ENCODE peak calls at places on chromosomes 5 and 9, in seven cellular contexts. U, M, G, E, T, V and L are unnamed samples.

GRCh38 chr5:51652980-51653379 is 269.7 kb downstream of the ISL1 start:
- DNase-seq in V (no peak), T (no peak), G (no peak), M (no peak), E (no peak), U (no peak), L (no peak)

GRCh38 chr9:120692901-120693573 is 21.2 kb downstream of the MEGF9 start:
- DNase-seq in E (no peak), G (no peak), U (no peak), V (no peak), T (no peak), M (no peak), L (no peak)

GRCh38 chr5:54558362-54558761 is 40.8 kb downstream of the SNX18 start:
- DNase-seq in V (no peak), T (no peak), U (no peak), M (no peak), E (no peak), G (no peak), L (no peak)

GRCh38 chr5:136155078-136155477 is 22.4 kb downstream of the SMAD5 start:
- DNase-seq in M (no peak), E (no peak), T (no peak), V (no peak), G (no peak), U (no peak), L (no peak)

GRCh38 chr5:95823241-95823737 is 763 bp upstream of the GLRX start:
- DNase-seq in E (no peak), T (no peak), U (no peak), G (no peak), M (no peak), V (no peak), L (no peak)

GRCh38 chr5:138533973-138534941 is 8.8 kb downstream of the ETF1 start:
- DNase-seq in U (no peak), T (no peak), E (no peak), V (no peak), G (no peak), M (no peak), L (no peak)

GRCh38 chr5:180136661-180137381 is 65.3 kb upstream of the RNF130 start:
- DNase-seq in G (peak), E (peak), U (no peak), V (peak), T (no peak), M (peak), L (no peak)

GRCh38 chr9:99690573-99690972 is 131.1 kb upstream of the NR4A3 start:
- DNase-seq in M (no peak), V (no peak), T (no peak), U (no peak), G (no peak), E (no peak), L (peak)

GRCh38 chr5:93995126-93995621 is 253.8 kb upstream of the POU5F2 start:
- DNase-seq in M (no peak), T (no peak), U (no peak), V (no peak), E (no peak), G (no peak), L (no peak)

GRCh38 chr5:127586811-127587210 is 62.1 kb upstream of the CTXN3 start:
- DNase-seq in U (no peak), V (no peak), G (no peak), T (no peak), E (no peak), M (no peak), L (no peak)

GRCh38 chr5:172370648-172371248 is 83.6 kb downstream of the SH3PXD2B start:
- DNase-seq in M (no peak), U (no peak), T (peak), G (no peak), V (no peak), E (no peak), L (no peak)

GRCh38 chr5:60545526-60545925 is 154.4 kb downstream of the DEPDC1B start:
- DNase-seq in E (no peak), U (no peak), T (no peak), M (no peak), V (no peak), G (no peak), L (no peak)

GRCh38 chr9:19232830-19233194 is 2.3 kb downstream of the DENND4C start:
- DNase-seq in T (no peak), G (no peak), U (no peak), M (no peak), E (no peak), V (no peak), L (no peak)

GRCh38 chr5:131305906-131306305 is 42.1 kb downstream of the CDC42SE2 start:
- DNase-seq in U (no peak), E (no peak), M (no peak), G (no peak), V (no peak), T (no peak), L (no peak)

GRCh38 chr5:150321211-150321610 is 18.5 kb upstream of the ARSI start:
- DNase-seq in E (no peak), M (no peak), G (no peak), U (no peak), V (no peak), T (no peak), L (no peak)

GRCh38 chr5:142426129-142426641 is 101.4 kb upstream of the SPRY4 start:
- DNase-seq in T (no peak), U (no peak), M (no peak), V (peak), E (no peak), G (no peak), L (no peak)

GRCh38 chr9:110744753-110745522 is 76.3 kb downstream of the MUSK start:
- DNase-seq in T (peak), M (no peak), U (peak), G (no peak), E (no peak), V (peak), L (no peak)

GRCh38 chr9:19102181-19102630 is 498 bp downstream of the HAUS6 start:
- DNase-seq in V (peak), E (peak), G (no peak), T (no peak), U (peak), M (peak), L (no peak)

GRCh38 chr9:18451409-18451808 is 22.5 kb upstream of the ADAMTSL1 start:
- DNase-seq in G (no peak), V (no peak), E (no peak), M (no peak), T (no peak), U (no peak), L (no peak)

GRCh38 chr5:145979270-145980223 is 43.2 kb downstream of the SH3RF2 start:
- DNase-seq in M (no peak), V (no peak), U (no peak), T (no peak), E (no peak), G (no peak), L (no peak)
- H3K27ac ChIP-seq in M (no peak), V (no peak), U (no peak), T (no peak), E (no peak), G (no peak), L (no peak)

GRCh38 chr5:107418902-107419301 is 251.8 kb downstream of the EFNA5 start:
- DNase-seq in V (no peak), M (no peak), U (no peak), G (no peak), T (no peak), E (no peak), L (no peak)
- H3K27ac ChIP-seq in V (no peak), M (no peak), U (no peak), G (no peak), T (no peak), E (no peak), L (no peak)

DNA sequence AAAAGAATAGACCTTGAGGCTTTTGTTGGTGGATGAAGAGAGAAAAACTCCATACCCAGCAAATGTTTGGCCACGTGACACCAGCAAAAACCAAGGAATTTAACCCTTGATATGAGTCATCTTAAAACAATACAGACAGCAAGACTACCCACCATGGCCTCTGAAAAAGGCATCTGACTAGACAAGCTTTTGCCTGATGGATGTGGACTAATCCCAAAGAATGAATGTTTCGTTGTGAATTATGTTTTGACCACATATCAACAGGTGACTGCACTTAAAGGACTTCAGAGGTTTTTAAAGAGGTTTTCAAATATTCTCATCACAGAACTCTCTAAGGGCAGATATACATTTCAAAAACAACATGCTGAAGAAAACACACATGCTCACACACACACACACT is 33.0 kb upstream of the SLC1A3 start:
- DNase-seq in V (no peak), G (no peak), U (no peak), E (no peak), M (no peak), T (no peak), L (no peak)
- H3K27ac ChIP-seq in V (no peak), G (no peak), U (no peak), E (no peak), M (no peak), T (no peak), L (no peak)

DNA sequence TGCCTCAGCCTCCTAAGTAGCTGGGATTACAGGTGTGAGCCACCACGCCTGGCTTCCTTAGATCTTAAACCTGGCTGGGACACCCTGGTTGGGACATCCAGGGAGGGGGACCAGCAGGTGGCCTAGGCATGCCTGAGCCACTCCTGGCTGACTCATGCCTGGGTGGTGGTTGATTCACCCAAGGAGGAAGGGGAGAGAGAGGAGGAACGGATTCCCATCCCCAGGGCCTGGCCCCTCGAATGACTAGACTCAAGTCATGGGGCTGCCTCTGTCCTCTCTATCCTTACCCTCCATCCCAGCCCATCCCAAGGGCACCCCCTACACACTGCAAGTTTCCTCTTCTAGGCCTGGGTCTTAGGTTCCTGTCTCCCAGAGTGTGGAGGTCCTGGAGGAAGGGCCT is 12.7 kb downstream of the EEIG1 start:
- DNase-seq in M (no peak), T (no peak), E (no peak), U (peak), G (no peak), V (peak), L (no peak)
- H3K27ac ChIP-seq in M (peak), T (peak), E (peak), U (no peak), G (no peak), V (peak), L (peak)